ENCODE peak calls at places on chromosome 19, in nine cellular contexts. One of them, this sample, is unnamed. For H3K4me1, the result is how much of the 10 kb centered on the place peaks cover.

GRCh38 chr19:58349590-58349989 is 3.7 kb downstream of the A1BG start:
- DNase-seq in naive thymus-derived CD4-positive, alpha-beta T cell: no peak
- DNase-seq in neural progenitor cell: no peak
- DNase-seq in suprapubic skin: no peak
- DNase-seq in tibial nerve: no peak
- DNase-seq in CD8-positive, alpha-beta T cell: no peak
- DNase-seq in neuronal stem cell: no peak
- DNase-seq in psoas muscle: no peak
- DNase-seq in uterus: no peak
- DNase-seq in this sample: no peak

GRCh38 chr19:40907968-40908735 is 26.1 kb upstream of the CYP2A7 start:
- DNase-seq in naive thymus-derived CD4-positive, alpha-beta T cell: peak
- DNase-seq in neural progenitor cell: peak
- DNase-seq in suprapubic skin: no peak
- DNase-seq in tibial nerve: no peak
- DNase-seq in CD8-positive, alpha-beta T cell: peak
- DNase-seq in neuronal stem cell: no peak
- DNase-seq in psoas muscle: peak
- DNase-seq in uterus: peak
- DNase-seq in this sample: no peak

GRCh38 chr19:33462112-33462726 is 59.4 kb downstream of the PEPD start:
- DNase-seq in naive thymus-derived CD4-positive, alpha-beta T cell: no peak
- DNase-seq in neural progenitor cell: no peak
- DNase-seq in suprapubic skin: no peak
- DNase-seq in tibial nerve: no peak
- DNase-seq in CD8-positive, alpha-beta T cell: no peak
- DNase-seq in neuronal stem cell: no peak
- DNase-seq in psoas muscle: no peak
- DNase-seq in uterus: no peak
- DNase-seq in this sample: no peak

GRCh38 chr19:53621885-53622710 is 9.7 kb upstream of the DPRX start:
- DNase-seq in naive thymus-derived CD4-positive, alpha-beta T cell: no peak
- DNase-seq in neural progenitor cell: no peak
- DNase-seq in suprapubic skin: no peak
- DNase-seq in tibial nerve: no peak
- DNase-seq in CD8-positive, alpha-beta T cell: no peak
- DNase-seq in neuronal stem cell: no peak
- DNase-seq in psoas muscle: no peak
- DNase-seq in uterus: no peak
- DNase-seq in this sample: no peak

GRCh38 chr19:48926909-48927308 is 6.6 kb upstream of the DHDH start:
- DNase-seq in naive thymus-derived CD4-positive, alpha-beta T cell: peak
- DNase-seq in neural progenitor cell: no peak
- DNase-seq in suprapubic skin: no peak
- DNase-seq in tibial nerve: no peak
- DNase-seq in CD8-positive, alpha-beta T cell: no peak
- DNase-seq in neuronal stem cell: no peak
- DNase-seq in psoas muscle: no peak
- DNase-seq in uterus: peak
- DNase-seq in this sample: no peak

GRCh38 chr19:55670280-55671053 is 4.6 kb upstream of the EPN1 start:
- DNase-seq in naive thymus-derived CD4-positive, alpha-beta T cell: no peak
- DNase-seq in neural progenitor cell: peak
- DNase-seq in suprapubic skin: peak
- DNase-seq in tibial nerve: no peak
- DNase-seq in CD8-positive, alpha-beta T cell: no peak
- DNase-seq in neuronal stem cell: no peak
- DNase-seq in psoas muscle: no peak
- DNase-seq in uterus: no peak
- DNase-seq in this sample: peak

GRCh38 chr19:39941151-39941550 is 6.7 kb upstream of the FCGBP start:
- DNase-seq in naive thymus-derived CD4-positive, alpha-beta T cell: no peak
- DNase-seq in neural progenitor cell: no peak
- DNase-seq in suprapubic skin: no peak
- DNase-seq in tibial nerve: no peak
- DNase-seq in CD8-positive, alpha-beta T cell: peak
- DNase-seq in neuronal stem cell: no peak
- DNase-seq in psoas muscle: no peak
- DNase-seq in uterus: no peak
- DNase-seq in this sample: no peak

GRCh38 chr19:38309615-38310278 is 5.7 kb downstream of the C19orf33 start:
- DNase-seq in naive thymus-derived CD4-positive, alpha-beta T cell: no peak
- DNase-seq in neural progenitor cell: no peak
- DNase-seq in suprapubic skin: no peak
- DNase-seq in tibial nerve: no peak
- DNase-seq in CD8-positive, alpha-beta T cell: no peak
- DNase-seq in neuronal stem cell: no peak
- DNase-seq in psoas muscle: no peak
- DNase-seq in uterus: no peak
- DNase-seq in this sample: peak

GRCh38 chr19:44677019-44677809 is 5.9 kb downstream of the CEACAM19 start:
- DNase-seq in naive thymus-derived CD4-positive, alpha-beta T cell: no peak
- DNase-seq in neural progenitor cell: peak
- DNase-seq in suprapubic skin: no peak
- DNase-seq in tibial nerve: no peak
- DNase-seq in CD8-positive, alpha-beta T cell: no peak
- DNase-seq in neuronal stem cell: no peak
- DNase-seq in psoas muscle: no peak
- DNase-seq in uterus: no peak
- DNase-seq in this sample: no peak

GRCh38 chr19:676343-677105 is at the start of gene FSTL3:
- DNase-seq in naive thymus-derived CD4-positive, alpha-beta T cell: no peak
- DNase-seq in neural progenitor cell: peak
- DNase-seq in suprapubic skin: peak
- DNase-seq in tibial nerve: peak
- DNase-seq in CD8-positive, alpha-beta T cell: peak
- DNase-seq in neuronal stem cell: no peak
- DNase-seq in psoas muscle: peak
- DNase-seq in uterus: peak
- DNase-seq in this sample: peak

GRCh38 chr19:5352229-5352763 is 11.7 kb upstream of the PTPRS start:
- DNase-seq in naive thymus-derived CD4-positive, alpha-beta T cell: no peak
- DNase-seq in neural progenitor cell: peak
- DNase-seq in suprapubic skin: no peak
- DNase-seq in tibial nerve: no peak
- DNase-seq in CD8-positive, alpha-beta T cell: no peak
- DNase-seq in neuronal stem cell: no peak
- DNase-seq in psoas muscle: no peak
- DNase-seq in uterus: no peak
- DNase-seq in this sample: no peak

GRCh38 chr19:18479964-18480723 is 41.7 kb downstream of the ELL start:
- DNase-seq in naive thymus-derived CD4-positive, alpha-beta T cell: no peak
- DNase-seq in neural progenitor cell: no peak
- DNase-seq in suprapubic skin: peak
- DNase-seq in tibial nerve: peak
- DNase-seq in CD8-positive, alpha-beta T cell: no peak
- DNase-seq in neuronal stem cell: no peak
- DNase-seq in psoas muscle: peak
- DNase-seq in uterus: peak
- DNase-seq in this sample: peak
- H3K4me1 ChIP-seq in naive thymus-derived CD4-positive, alpha-beta T cell: half or more
- H3K4me1 ChIP-seq in neural progenitor cell: under half
- H3K4me1 ChIP-seq in suprapubic skin: half or more
- H3K4me1 ChIP-seq in tibial nerve: under half
- H3K4me1 ChIP-seq in CD8-positive, alpha-beta T cell: under half
- H3K4me1 ChIP-seq in neuronal stem cell: under half
- H3K4me1 ChIP-seq in psoas muscle: half or more
- H3K4me1 ChIP-seq in uterus: under half
- H3K4me1 ChIP-seq in this sample: under half

GRCh38 chr19:11457115-11457514 is 21.7 kb downstream of the PRKCSH start:
- DNase-seq in naive thymus-derived CD4-positive, alpha-beta T cell: no peak
- DNase-seq in neural progenitor cell: no peak
- DNase-seq in suprapubic skin: no peak
- DNase-seq in tibial nerve: no peak
- DNase-seq in CD8-positive, alpha-beta T cell: no peak
- DNase-seq in neuronal stem cell: no peak
- DNase-seq in psoas muscle: no peak
- DNase-seq in uterus: no peak
- DNase-seq in this sample: no peak

GRCh38 chr19:11458236-11458900 is 22.5 kb downstream of the ELAVL3 start:
- DNase-seq in naive thymus-derived CD4-positive, alpha-beta T cell: no peak
- DNase-seq in neural progenitor cell: no peak
- DNase-seq in suprapubic skin: no peak
- DNase-seq in tibial nerve: no peak
- DNase-seq in CD8-positive, alpha-beta T cell: no peak
- DNase-seq in neuronal stem cell: no peak
- DNase-seq in psoas muscle: no peak
- DNase-seq in uterus: no peak
- DNase-seq in this sample: no peak

GRCh38 chr19:11457831-11458230 is 22.4 kb downstream of the PRKCSH start:
- DNase-seq in naive thymus-derived CD4-positive, alpha-beta T cell: no peak
- DNase-seq in neural progenitor cell: no peak
- DNase-seq in suprapubic skin: no peak
- DNase-seq in tibial nerve: no peak
- DNase-seq in CD8-positive, alpha-beta T cell: no peak
- DNase-seq in neuronal stem cell: no peak
- DNase-seq in psoas muscle: no peak
- DNase-seq in uterus: no peak
- DNase-seq in this sample: no peak

GRCh38 chr19:11453468-11454341 is 18.3 kb downstream of the PRKCSH start:
- DNase-seq in naive thymus-derived CD4-positive, alpha-beta T cell: peak
- DNase-seq in neural progenitor cell: peak
- DNase-seq in suprapubic skin: no peak
- DNase-seq in tibial nerve: no peak
- DNase-seq in CD8-positive, alpha-beta T cell: peak
- DNase-seq in neuronal stem cell: no peak
- DNase-seq in psoas muscle: no peak
- DNase-seq in uterus: no peak
- DNase-seq in this sample: no peak

GRCh38 chr19:11456659-11457058 is 21.2 kb downstream of the PRKCSH start:
- DNase-seq in naive thymus-derived CD4-positive, alpha-beta T cell: no peak
- DNase-seq in neural progenitor cell: no peak
- DNase-seq in suprapubic skin: no peak
- DNase-seq in tibial nerve: no peak
- DNase-seq in CD8-positive, alpha-beta T cell: no peak
- DNase-seq in neuronal stem cell: no peak
- DNase-seq in psoas muscle: no peak
- DNase-seq in uterus: no peak
- DNase-seq in this sample: no peak
- H3K4me1 ChIP-seq in naive thymus-derived CD4-positive, alpha-beta T cell: under half
- H3K4me1 ChIP-seq in neural progenitor cell: under half
- H3K4me1 ChIP-seq in suprapubic skin: under half
- H3K4me1 ChIP-seq in tibial nerve: under half
- H3K4me1 ChIP-seq in CD8-positive, alpha-beta T cell: under half
- H3K4me1 ChIP-seq in neuronal stem cell: under half
- H3K4me1 ChIP-seq in psoas muscle: under half
- H3K4me1 ChIP-seq in uterus: under half
- H3K4me1 ChIP-seq in this sample: under half

GRCh38 chr19:13006431-13007281 is 11.4 kb downstream of the NFIX start:
- DNase-seq in naive thymus-derived CD4-positive, alpha-beta T cell: no peak
- DNase-seq in neural progenitor cell: no peak
- DNase-seq in suprapubic skin: peak
- DNase-seq in tibial nerve: no peak
- DNase-seq in CD8-positive, alpha-beta T cell: no peak
- DNase-seq in neuronal stem cell: no peak
- DNase-seq in psoas muscle: peak
- DNase-seq in uterus: peak
- DNase-seq in this sample: peak

GRCh38 chr19:13007292-13008045 is 12.2 kb downstream of the NFIX start:
- DNase-seq in naive thymus-derived CD4-positive, alpha-beta T cell: no peak
- DNase-seq in neural progenitor cell: no peak
- DNase-seq in suprapubic skin: peak
- DNase-seq in tibial nerve: no peak
- DNase-seq in CD8-positive, alpha-beta T cell: no peak
- DNase-seq in neuronal stem cell: no peak
- DNase-seq in psoas muscle: peak
- DNase-seq in uterus: peak
- DNase-seq in this sample: peak

GRCh38 chr19:13004273-13004672 is 9.0 kb downstream of the NFIX start:
- DNase-seq in naive thymus-derived CD4-positive, alpha-beta T cell: no peak
- DNase-seq in neural progenitor cell: no peak
- DNase-seq in suprapubic skin: peak
- DNase-seq in tibial nerve: no peak
- DNase-seq in CD8-positive, alpha-beta T cell: no peak
- DNase-seq in neuronal stem cell: no peak
- DNase-seq in psoas muscle: no peak
- DNase-seq in uterus: no peak
- DNase-seq in this sample: no peak

GRCh38 chr19:13005253-13005652 is 10.0 kb downstream of the NFIX start:
- DNase-seq in naive thymus-derived CD4-positive, alpha-beta T cell: no peak
- DNase-seq in neural progenitor cell: no peak
- DNase-seq in suprapubic skin: no peak
- DNase-seq in tibial nerve: no peak
- DNase-seq in CD8-positive, alpha-beta T cell: no peak
- DNase-seq in neuronal stem cell: no peak
- DNase-seq in psoas muscle: no peak
- DNase-seq in uterus: no peak
- DNase-seq in this sample: no peak

GRCh38 chr19:13005861-13006370 is 10.6 kb downstream of the NFIX start:
- DNase-seq in naive thymus-derived CD4-positive, alpha-beta T cell: no peak
- DNase-seq in neural progenitor cell: no peak
- DNase-seq in suprapubic skin: no peak
- DNase-seq in tibial nerve: no peak
- DNase-seq in CD8-positive, alpha-beta T cell: no peak
- DNase-seq in neuronal stem cell: no peak
- DNase-seq in psoas muscle: no peak
- DNase-seq in uterus: no peak
- DNase-seq in this sample: no peak
- H3K4me1 ChIP-seq in naive thymus-derived CD4-positive, alpha-beta T cell: under half
- H3K4me1 ChIP-seq in neural progenitor cell: under half
- H3K4me1 ChIP-seq in suprapubic skin: half or more
- H3K4me1 ChIP-seq in tibial nerve: under half
- H3K4me1 ChIP-seq in CD8-positive, alpha-beta T cell: under half
- H3K4me1 ChIP-seq in neuronal stem cell: under half
- H3K4me1 ChIP-seq in psoas muscle: half or more
- H3K4me1 ChIP-seq in uterus: half or more
- H3K4me1 ChIP-seq in this sample: under half

GRCh38 chr19:16121141-16121540 is 9.5 kb downstream of the RAB8A start:
- DNase-seq in naive thymus-derived CD4-positive, alpha-beta T cell: no peak
- DNase-seq in neural progenitor cell: no peak
- DNase-seq in suprapubic skin: no peak
- DNase-seq in tibial nerve: no peak
- DNase-seq in CD8-positive, alpha-beta T cell: no peak
- DNase-seq in neuronal stem cell: no peak
- DNase-seq in psoas muscle: no peak
- DNase-seq in uterus: no peak
- DNase-seq in this sample: no peak
- H3K4me1 ChIP-seq in naive thymus-derived CD4-positive, alpha-beta T cell: under half
- H3K4me1 ChIP-seq in neural progenitor cell: under half
- H3K4me1 ChIP-seq in suprapubic skin: under half
- H3K4me1 ChIP-seq in tibial nerve: under half
- H3K4me1 ChIP-seq in CD8-positive, alpha-beta T cell: under half
- H3K4me1 ChIP-seq in neuronal stem cell: under half
- H3K4me1 ChIP-seq in psoas muscle: under half
- H3K4me1 ChIP-seq in uterus: under half
- H3K4me1 ChIP-seq in this sample: under half

GRCh38 chr19:4258181-4258580 is 11.3 kb downstream of the YJU2 start:
- DNase-seq in naive thymus-derived CD4-positive, alpha-beta T cell: no peak
- DNase-seq in neural progenitor cell: no peak
- DNase-seq in suprapubic skin: no peak
- DNase-seq in tibial nerve: no peak
- DNase-seq in CD8-positive, alpha-beta T cell: no peak
- DNase-seq in neuronal stem cell: no peak
- DNase-seq in psoas muscle: no peak
- DNase-seq in uterus: no peak
- DNase-seq in this sample: no peak
- H3K4me1 ChIP-seq in naive thymus-derived CD4-positive, alpha-beta T cell: under half
- H3K4me1 ChIP-seq in neural progenitor cell: under half
- H3K4me1 ChIP-seq in suprapubic skin: under half
- H3K4me1 ChIP-seq in tibial nerve: under half
- H3K4me1 ChIP-seq in CD8-positive, alpha-beta T cell: under half
- H3K4me1 ChIP-seq in neuronal stem cell: under half
- H3K4me1 ChIP-seq in psoas muscle: under half
- H3K4me1 ChIP-seq in uterus: under half
- H3K4me1 ChIP-seq in this sample: under half

This sample was measured in right cardiac atrium.